ENCODE peak calls at places on chromosomes 3 and 15, in four cellular contexts. S, M, Z and V are unnamed samples.

GRCh38 chr3:169091196-169091595 is 572.3 kb downstream of the MECOM start:
- DNase-seq in M (no peak), Z (peak; percentile 27), S (peak; percentile 13), V (no peak)

GRCh38 chr3:36843065-36844051 is 79.0 kb upstream of the DCLK3 start:
- DNase-seq in S (peak; percentile 64), M (peak; percentile 37), Z (peak; percentile 26), V (no peak)

GRCh38 chr3:76107935-76108570 is 322.7 kb upstream of the ZNF717 start:
- DNase-seq in M (no peak), Z (no peak), S (peak; percentile 28), V (peak; percentile 18)

GRCh38 chr3:65950340-65951326 is 88.1 kb downstream of the MAGI1 start:
- DNase-seq in M (no peak), Z (no peak), S (peak; percentile 96), V (no peak)

GRCh38 chr15:75725719-75726607 is 13.3 kb upstream of the CSPG4 start:
- DNase-seq in M (no peak), Z (no peak), S (no peak), V (no peak)

GRCh38 chr3:168097381-168097780 is 1.7 kb upstream of the GOLIM4 start:
- DNase-seq in M (no peak), Z (no peak), S (no peak), V (no peak)

GRCh38 chr3:59056706-59057105 is 6.9 kb upstream of the CFAP20DC start:
- DNase-seq in Z (no peak), M (no peak), S (no peak), V (no peak)

GRCh38 chr3:43162573-43163084 is 56.8 kb upstream of the POMGNT2 start:
- DNase-seq in Z (no peak), S (no peak), M (no peak), V (no peak)

GRCh38 chr15:92082217-92082843 is 228.8 kb downstream of the SLCO3A1 start:
- DNase-seq in M (peak; percentile 76), Z (peak; percentile 63), S (peak; percentile 84), V (peak; percentile 42)